ENCODE peak calls at places on chromosomes 12 and 14, in four cellular contexts. One of them, this sample, is unnamed. For H3K4me1, the result is how much of the 10 kb centered on the place peaks cover.

GRCh38 chr12:109393437-109394345 is 46.0 kb downstream of the MYO1H start:
- DNase-seq in Panc1: peak
- DNase-seq in pancreas: no peak
- DNase-seq in MM.1S: peak
- DNase-seq in this sample: no peak

GRCh38 chr12:27711312-27711682 is 665 bp downstream of the MRPS35 start:
- DNase-seq in MM.1S: peak
- DNase-seq in Panc1: no peak
- DNase-seq in pancreas: no peak
- DNase-seq in this sample: no peak

GRCh38 chr12:110270125-110270962 is 10.7 kb upstream of the ATP2A2 start:
- DNase-seq in Panc1: no peak
- DNase-seq in MM.1S: no peak
- DNase-seq in pancreas: peak
- DNase-seq in this sample: peak

GRCh38 chr14:70052990-70053389 is 135.8 kb downstream of the SLC8A3 start:
- DNase-seq in pancreas: no peak
- DNase-seq in Panc1: no peak
- DNase-seq in MM.1S: peak
- DNase-seq in this sample: no peak

GRCh38 chr14:33682746-33683145 is 268.1 kb downstream of the EGLN3 start:
- DNase-seq in Panc1: no peak
- DNase-seq in MM.1S: no peak
- DNase-seq in pancreas: no peak
- DNase-seq in this sample: peak

GRCh38 chr14:98501836-98502235 is 770.2 kb downstream of the BCL11B start:
- DNase-seq in MM.1S: no peak
- DNase-seq in Panc1: no peak
- DNase-seq in pancreas: no peak
- DNase-seq in this sample: no peak

GRCh38 chr14:98909251-98909944 is 362.6 kb downstream of the BCL11B start:
- DNase-seq in pancreas: no peak
- DNase-seq in MM.1S: no peak
- DNase-seq in Panc1: peak
- DNase-seq in this sample: no peak

GRCh38 chr12:108187831-108188230 is 58.7 kb downstream of the WSCD2 start:
- DNase-seq in MM.1S: no peak
- DNase-seq in pancreas: no peak
- DNase-seq in Panc1: no peak
- DNase-seq in this sample: no peak

GRCh38 chr12:52741378-52742195 is 35.6 kb downstream of the KRT76 start:
- DNase-seq in MM.1S: peak
- DNase-seq in pancreas: peak
- DNase-seq in Panc1: no peak
- DNase-seq in this sample: peak

GRCh38 chr12:104670439-104671406 is 214.0 kb downstream of the CHST11 start:
- DNase-seq in Panc1: no peak
- DNase-seq in MM.1S: no peak
- DNase-seq in pancreas: no peak
- DNase-seq in this sample: no peak

GRCh38 chr14:68757618-68758081 is 35.2 kb downstream of the ZFP36L1 start:
- DNase-seq in Panc1: no peak
- DNase-seq in MM.1S: no peak
- DNase-seq in pancreas: no peak
- DNase-seq in this sample: peak

GRCh38 chr14:96062010-96062409 is 22.8 kb downstream of the C14orf132 start:
- DNase-seq in MM.1S: no peak
- DNase-seq in pancreas: no peak
- DNase-seq in Panc1: no peak
- DNase-seq in this sample: no peak

GRCh38 chr12:57461326-57461903 is 1.8 kb downstream of the GLI1 start:
- DNase-seq in pancreas: no peak
- DNase-seq in MM.1S: no peak
- DNase-seq in Panc1: no peak
- DNase-seq in this sample: peak

GRCh38 chr12:107242189-107242588 is 148.8 kb upstream of the CRY1 start:
- DNase-seq in MM.1S: no peak
- DNase-seq in pancreas: no peak
- DNase-seq in Panc1: no peak
- DNase-seq in this sample: no peak

GRCh38 chr14:53409974-53410373 is 256.9 kb upstream of the DDHD1 start:
- DNase-seq in pancreas: no peak
- DNase-seq in MM.1S: no peak
- DNase-seq in Panc1: no peak
- DNase-seq in this sample: no peak

GRCh38 chr12:98399532-98399931 is 115.9 kb upstream of the TMPO start:
- DNase-seq in pancreas: no peak
- DNase-seq in MM.1S: peak
- DNase-seq in Panc1: no peak
- DNase-seq in this sample: peak

GRCh38 chr14:23138173-23138535 is 19.1 kb upstream of the CEBPE start:
- DNase-seq in MM.1S: no peak
- DNase-seq in pancreas: no peak
- DNase-seq in Panc1: no peak
- DNase-seq in this sample: no peak

GRCh38 chr12:113432976-113433375 is 10.8 kb downstream of the SDSL start:
- DNase-seq in pancreas: no peak
- DNase-seq in MM.1S: no peak
- DNase-seq in Panc1: no peak
- DNase-seq in this sample: no peak
- H3K27ac ChIP-seq in pancreas: no peak
- H3K27ac ChIP-seq in MM.1S: no peak
- H3K27ac ChIP-seq in Panc1: no peak
- H3K27ac ChIP-seq in this sample: no peak

GRCh38 chr14:49633650-49634546 is 1.1 kb downstream of the DNAAF2 start:
- DNase-seq in MM.1S: peak
- DNase-seq in Panc1: peak
- DNase-seq in pancreas: peak
- DNase-seq in this sample: peak
- H3K4me1 ChIP-seq in MM.1S: under half
- H3K4me1 ChIP-seq in Panc1: under half
- H3K4me1 ChIP-seq in pancreas: under half
- H3K4me1 ChIP-seq in this sample: under half

GRCh38 chr12:47851303-47851952 is 31.7 kb upstream of the HDAC7 start:
- DNase-seq in MM.1S: no peak
- DNase-seq in Panc1: no peak
- DNase-seq in pancreas: no peak
- DNase-seq in this sample: no peak
- H3K27ac ChIP-seq in MM.1S: no peak
- H3K27ac ChIP-seq in Panc1: no peak
- H3K27ac ChIP-seq in pancreas: no peak
- H3K27ac ChIP-seq in this sample: no peak

DNA sequence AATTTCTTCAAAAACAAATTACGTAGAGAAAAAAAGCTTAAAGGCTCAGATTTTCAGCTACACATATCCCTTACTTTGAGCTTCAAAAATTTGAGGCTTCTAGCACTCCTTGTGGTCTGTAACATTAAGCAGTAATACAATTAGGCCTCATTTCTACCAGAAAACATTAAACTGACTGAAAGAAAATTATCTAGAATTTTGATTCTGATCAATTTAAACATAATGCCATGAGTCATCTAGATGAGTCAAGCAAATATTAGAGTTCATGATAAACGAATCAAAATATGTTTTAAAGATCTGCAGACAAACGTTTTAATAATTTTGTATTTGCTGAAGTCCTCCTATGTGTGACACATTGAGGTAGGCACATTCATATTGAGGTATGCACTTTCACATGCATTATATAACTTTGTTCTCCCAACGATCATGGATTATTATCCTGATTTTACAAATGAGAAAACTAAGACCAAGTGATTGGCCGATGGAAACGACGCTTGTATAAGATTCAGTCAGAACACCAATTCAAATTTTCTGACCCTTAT is 4.3 kb downstream of the OSBPL8 start:
- DNase-seq in MM.1S: no peak
- DNase-seq in pancreas: no peak
- DNase-seq in Panc1: no peak
- DNase-seq in this sample: no peak
- H3K4me1 ChIP-seq in MM.1S: under half
- H3K4me1 ChIP-seq in pancreas: under half
- H3K4me1 ChIP-seq in Panc1: under half
- H3K4me1 ChIP-seq in this sample: under half

GRCh38 chr12:92473564-92473963 is 229.2 kb upstream of the PLEKHG7 start:
- DNase-seq in Panc1: no peak
- DNase-seq in pancreas: no peak
- DNase-seq in MM.1S: no peak
- DNase-seq in this sample: no peak
- H3K27ac ChIP-seq in Panc1: no peak
- H3K27ac ChIP-seq in pancreas: no peak
- H3K27ac ChIP-seq in MM.1S: no peak
- H3K27ac ChIP-seq in this sample: no peak

DNA sequence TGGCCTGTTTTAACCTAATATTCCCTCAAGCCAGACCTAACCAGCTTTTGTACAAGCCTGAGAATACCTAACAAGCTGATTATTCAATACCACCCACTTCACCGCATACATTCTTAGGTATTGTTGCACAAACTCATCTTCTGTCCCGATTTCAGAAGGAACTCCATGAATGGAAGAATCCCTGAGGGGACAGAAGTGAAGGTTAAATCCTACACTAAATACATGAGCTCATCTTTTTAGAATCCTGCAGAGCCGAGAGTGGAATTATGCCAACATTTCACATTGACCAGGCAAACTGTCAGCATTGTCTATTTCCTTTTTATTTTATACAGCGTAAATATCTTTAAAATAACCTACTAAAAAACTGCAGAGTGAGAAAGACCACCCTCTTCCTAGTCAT is 140.7 kb upstream of the PRICKLE1 start:
- DNase-seq in Panc1: no peak
- DNase-seq in pancreas: no peak
- DNase-seq in MM.1S: no peak
- DNase-seq in this sample: no peak
- H3K4me1 ChIP-seq in Panc1: under half
- H3K4me1 ChIP-seq in pancreas: under half
- H3K4me1 ChIP-seq in MM.1S: under half
- H3K4me1 ChIP-seq in this sample: under half

DNA sequence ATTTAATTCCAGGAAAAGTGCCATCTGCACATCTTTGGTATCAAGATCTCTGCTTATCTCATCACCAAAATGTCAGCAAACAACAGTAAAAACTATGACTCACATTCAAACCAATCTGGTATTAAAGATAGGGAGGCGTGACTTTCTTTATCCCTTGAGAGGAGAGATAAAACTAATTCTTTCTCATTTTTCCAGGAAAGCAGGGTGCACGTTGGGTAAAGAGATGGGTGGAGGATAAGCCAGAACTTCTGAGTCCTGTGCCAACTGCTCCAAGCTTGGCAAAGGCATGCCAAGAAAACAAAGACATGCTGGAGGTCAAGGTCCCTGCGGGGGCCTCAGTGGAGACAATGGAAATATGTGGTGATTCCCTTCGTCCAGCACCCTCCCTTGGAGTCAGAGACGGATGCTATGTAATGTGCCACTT is 225.8 kb upstream of the PLXNC1 start:
- DNase-seq in pancreas: no peak
- DNase-seq in MM.1S: no peak
- DNase-seq in Panc1: no peak
- DNase-seq in this sample: no peak
- H3K27ac ChIP-seq in pancreas: no peak
- H3K27ac ChIP-seq in MM.1S: no peak
- H3K27ac ChIP-seq in Panc1: no peak
- H3K27ac ChIP-seq in this sample: no peak

DNA sequence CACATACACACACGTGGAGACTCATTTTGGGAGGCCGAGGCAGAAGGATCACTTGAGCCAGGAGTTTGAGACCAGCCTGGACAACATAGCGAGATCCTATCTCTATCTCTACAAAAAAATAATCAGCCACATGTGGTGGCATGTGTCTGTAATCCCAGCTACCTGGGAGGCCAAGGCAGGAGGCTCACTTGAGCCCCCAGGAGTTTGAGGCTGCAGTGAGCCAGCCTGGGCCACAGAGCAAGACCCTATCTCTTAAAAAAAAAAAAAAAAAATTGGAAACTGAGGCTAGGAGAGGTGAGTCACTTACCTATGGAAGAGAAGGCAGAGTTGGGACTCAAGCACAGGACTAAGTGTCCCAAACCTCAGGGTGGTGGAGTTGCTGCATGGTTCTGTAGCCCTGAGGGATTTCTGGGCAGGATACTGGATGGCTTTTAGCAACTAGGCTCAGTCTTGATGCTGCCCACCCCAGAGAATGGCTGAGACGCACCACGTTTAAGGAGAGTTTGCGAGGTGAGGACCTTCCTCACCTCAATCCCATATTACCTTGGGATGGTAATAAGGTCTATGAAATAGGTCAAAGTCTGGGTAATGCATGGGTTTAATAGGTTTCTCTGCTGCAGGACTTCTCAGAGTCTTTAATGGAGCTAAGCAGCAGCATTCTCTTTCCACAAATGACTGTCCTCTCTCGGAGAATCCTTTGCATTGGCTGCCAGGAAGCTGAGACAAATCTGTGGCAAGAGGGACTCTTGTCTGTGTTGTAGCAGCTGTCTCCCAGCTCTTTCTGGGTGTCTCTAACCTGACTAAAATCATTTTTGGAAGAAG is 35.6 kb downstream of the SH2B3 start:
- DNase-seq in Panc1: no peak
- DNase-seq in pancreas: no peak
- DNase-seq in MM.1S: no peak
- DNase-seq in this sample: no peak
- H3K4me1 ChIP-seq in Panc1: half or more
- H3K4me1 ChIP-seq in pancreas: under half
- H3K4me1 ChIP-seq in MM.1S: under half
- H3K4me1 ChIP-seq in this sample: half or more

DNA sequence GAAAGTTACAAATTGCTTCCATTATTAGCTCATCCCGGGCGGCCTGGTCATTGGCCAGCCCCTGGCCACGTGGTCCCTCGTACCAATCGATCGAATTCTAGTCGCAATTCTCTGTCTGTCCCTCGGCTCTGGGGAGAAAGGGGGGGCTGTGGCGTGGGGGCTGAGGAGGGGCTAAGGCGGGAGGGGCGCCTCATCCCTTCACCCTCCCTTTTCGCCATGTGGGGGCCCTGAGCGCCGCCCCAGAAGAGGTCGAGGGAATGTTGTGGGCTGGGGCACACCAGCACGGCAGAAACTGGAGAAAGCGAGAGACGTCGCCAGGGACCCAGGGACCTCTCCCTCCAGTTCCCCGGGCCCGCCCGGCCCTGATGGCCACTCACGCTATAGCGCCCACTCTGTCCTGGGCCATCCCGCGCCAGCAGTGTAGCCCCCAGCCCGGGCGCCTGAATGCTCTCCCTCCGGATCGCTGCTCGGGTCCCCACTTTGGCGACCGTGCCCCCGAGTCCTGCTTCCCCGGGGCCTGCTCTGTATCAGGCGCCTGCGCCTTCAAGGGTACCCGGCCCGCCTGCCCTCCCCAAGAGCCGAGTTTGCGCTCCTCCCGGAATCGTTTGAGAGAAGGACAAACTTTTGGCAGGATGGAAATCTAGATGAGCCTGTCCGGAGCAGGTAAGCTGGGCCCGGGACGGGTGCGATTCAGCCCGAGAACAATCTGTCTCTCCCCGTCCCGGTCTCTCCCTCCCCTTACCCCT is 62.7 kb downstream of the SMUG1 start:
- DNase-seq in MM.1S: no peak
- DNase-seq in Panc1: no peak
- DNase-seq in pancreas: peak
- DNase-seq in this sample: no peak
- H3K27ac ChIP-seq in MM.1S: no peak
- H3K27ac ChIP-seq in Panc1: peak
- H3K27ac ChIP-seq in pancreas: no peak
- H3K27ac ChIP-seq in this sample: peak

GRCh38 chr12:6963741-6964446 is 6.6 kb downstream of the PHB2 start:
- DNase-seq in Panc1: no peak
- DNase-seq in MM.1S: peak
- DNase-seq in pancreas: peak
- DNase-seq in this sample: no peak
- H3K4me1 ChIP-seq in Panc1: under half
- H3K4me1 ChIP-seq in MM.1S: half or more
- H3K4me1 ChIP-seq in pancreas: half or more
- H3K4me1 ChIP-seq in this sample: under half